ENCODE peak calls at places on chromosomes 5 and 9, in nine cellular contexts. B, G, T, U, P, S, D, Q and N are unnamed samples.

GRCh38 chr5:139178948-139179347 is 19.2 kb downstream of the SIL1 start:
- DNase-seq in B (peak), G (no peak), T (peak), U (no peak), P (no peak), S (no peak), D (no peak), Q (no peak), N (no peak)

GRCh38 chr9:12933957-12934356 is 159.1 kb downstream of the LURAP1L start:
- DNase-seq in B (peak), G (no peak), T (no peak), U (no peak), P (no peak), S (no peak), D (no peak), Q (no peak), N (no peak)

GRCh38 chr9:77876091-77876490 is 155.5 kb downstream of the GNAQ start:
- DNase-seq in B (no peak), G (no peak), T (no peak), U (peak), P (no peak), S (no peak), D (no peak), Q (no peak), N (no peak)

GRCh38 chr5:142013734-142014495 is 1.1 kb upstream of the GNPDA1 start:
- DNase-seq in B (no peak), G (no peak), T (no peak), U (no peak), P (no peak), S (no peak), D (no peak), Q (peak), N (no peak)

GRCh38 chr9:94908583-94909249 is 182.2 kb downstream of the AOPEP start:
- DNase-seq in B (no peak), G (no peak), T (no peak), U (no peak), P (peak), S (no peak), D (no peak), Q (no peak), N (no peak)

GRCh38 chr5:136061630-136062381 is 33.0 kb downstream of the TGFBI start:
- DNase-seq in B (no peak), G (no peak), T (no peak), U (no peak), P (no peak), S (no peak), D (no peak), Q (no peak), N (no peak)

GRCh38 chr9:88916875-88917274 is 74.4 kb upstream of the S1PR3 start:
- DNase-seq in B (no peak), G (no peak), T (no peak), U (no peak), P (no peak), S (no peak), D (no peak), Q (no peak), N (no peak)

GRCh38 chr5:86917117-86917579 is 299.4 kb downstream of the COX7C start:
- DNase-seq in B (peak), G (no peak), T (no peak), U (peak), P (no peak), S (no peak), D (no peak), Q (no peak), N (no peak)

GRCh38 chr9:100445903-100446549 is 19.1 kb downstream of the MSANTD3 start:
- DNase-seq in B (no peak), G (no peak), T (no peak), U (no peak), P (no peak), S (no peak), D (no peak), Q (no peak), N (no peak)

GRCh38 chr9:130732131-130732530 is 38.6 kb downstream of the EXOSC2 start:
- DNase-seq in B (peak), G (no peak), T (no peak), U (no peak), P (peak), S (no peak), D (peak), Q (no peak), N (no peak)

GRCh38 chr9:90870646-90871326 is 69.2 kb downstream of the SYK start:
- DNase-seq in B (peak), G (peak), T (peak), U (peak), P (peak), S (peak), D (peak), Q (no peak), N (peak)

GRCh38 chr5:172834570-172835245 is 657 bp downstream of the ERGIC1 start:
- DNase-seq in B (no peak), G (no peak), T (peak), U (peak), P (peak), S (no peak), D (no peak), Q (peak), N (no peak)

GRCh38 chr9:125141751-125142150 is 1.6 kb downstream of the SCAI start:
- DNase-seq in B (no peak), G (no peak), T (no peak), U (no peak), P (no peak), S (no peak), D (no peak), Q (no peak), N (no peak)